ENCODE peak calls at places on chromosomes 2 and 18, in seven cellular contexts. K is GM23338, N is H9, I is fibroblast of lung, Z is hepatocyte, C is SK-N-SH, O is OCI-LY7. L is an unnamed sample. For H3K79me2, the result is how much of the 10 kb centered on the place peaks cover.

GRCh38 chr2:100554788-100555407 is 7.9 kb upstream of the PDCL3 start:
- DNase-seq in K (no peak), N (no peak), Z (no peak), I (no peak), C (no peak), O (no peak), L (peak)

GRCh38 chr2:45860136-45861106 is 208.9 kb downstream of the PRKCE start:
- DNase-seq in N (no peak), I (peak), O (no peak), K (peak), C (peak), Z (peak), L (peak)

GRCh38 chr18:36934884-36935283 is 106.0 kb downstream of the KIAA1328 start:
- DNase-seq in K (no peak), C (no peak), N (no peak), Z (no peak), I (peak), O (no peak), L (no peak)

GRCh38 chr2:96340493-96341414 is 5.2 kb downstream of the NCAPH start:
- DNase-seq in O (no peak), K (no peak), Z (no peak), N (no peak), I (no peak), C (no peak), L (no peak)

GRCh38 chr18:63439334-63439733 is 17.1 kb upstream of the VPS4B start:
- DNase-seq in C (peak), I (peak), Z (peak), O (peak), K (peak), N (peak), L (peak)

GRCh38 chr2:154375625-154376020 is 322.9 kb upstream of the KCNJ3 start:
- DNase-seq in O (peak), Z (peak), N (no peak), C (peak), I (peak), K (peak), L (no peak)

GRCh38 chr2:65037178-65037577 is 19.0 kb upstream of the CEP68 start:
- DNase-seq in C (no peak), K (no peak), Z (no peak), I (no peak), O (no peak), N (no peak), L (no peak)

GRCh38 chr2:15559800-15560403 is 1.2 kb downstream of the NBAS start:
- DNase-seq in N (no peak), O (no peak), C (no peak), Z (no peak), K (no peak), I (no peak), L (no peak)

GRCh38 chr18:77222464-77222863 is 27.2 kb upstream of the GALR1 start:
- DNase-seq in I (no peak), C (no peak), Z (no peak), N (no peak), K (no peak), O (no peak), L (no peak)

GRCh38 chr2:19425419-19425818 is 67.0 kb upstream of the OSR1 start:
- DNase-seq in Z (no peak), I (peak), O (no peak), N (no peak), C (no peak), K (no peak), L (no peak)

DNA sequence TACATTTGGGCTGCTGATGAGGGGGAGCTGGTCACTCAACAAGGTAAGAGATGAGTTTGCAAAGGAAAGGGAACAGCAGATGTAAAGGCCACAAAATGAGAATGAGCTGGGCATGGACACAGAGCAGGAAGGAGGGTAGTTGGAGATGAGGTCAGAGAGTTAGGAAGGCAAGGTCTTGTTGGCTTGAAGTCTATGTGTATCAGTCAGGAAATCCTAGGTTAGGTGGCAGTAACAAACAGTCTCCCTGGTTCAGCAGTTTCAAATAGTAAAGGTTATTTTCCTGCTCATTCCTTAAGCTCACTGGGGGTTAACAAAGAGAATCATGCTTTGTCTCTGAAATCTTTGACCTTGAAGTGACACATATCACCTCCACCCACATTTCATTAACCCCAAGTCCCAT is 58.3 kb upstream of the ARL4C start:
- DNase-seq in K (no peak), I (no peak), N (no peak), C (no peak), Z (no peak), O (no peak), L (no peak)
- H3K79me2 ChIP-seq in K (under half), I (under half), N (under half), C (under half), Z (under half), O (under half), L (under half)

DNA sequence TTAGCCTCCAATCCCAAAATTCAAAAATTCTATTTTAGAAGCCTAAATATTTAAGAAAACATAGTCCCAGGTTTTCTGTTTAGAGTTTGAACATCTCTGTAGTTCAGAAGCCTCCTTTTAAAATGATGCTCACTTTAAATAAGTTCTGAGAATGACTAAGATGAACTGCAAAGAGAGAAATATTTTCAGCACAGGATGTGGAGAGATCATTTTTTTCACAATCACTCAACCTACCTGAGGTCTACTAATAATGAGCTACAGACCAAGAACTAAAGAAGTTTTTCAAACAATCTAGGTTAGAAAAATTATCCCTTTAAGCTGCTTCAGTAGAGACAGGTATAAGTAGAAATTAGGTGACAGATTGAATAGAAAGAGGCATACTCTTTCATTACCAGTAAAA is 185.1 kb upstream of the CYP26B1 start:
- DNase-seq in C (no peak), K (no peak), I (no peak), N (no peak), O (no peak), Z (no peak), L (no peak)
- TF ChIP-seq CTCF in C (no peak), K (no peak), I (no peak), N (no peak), O (no peak), Z (no peak), L (no peak)

GRCh38 chr2:240554767-240555493 is 2.9 kb downstream of the ANKMY1 start:
- DNase-seq in C (no peak), O (no peak), I (no peak), K (no peak), N (no peak), Z (no peak), L (no peak)

GRCh38 chr2:240553956-240554480 is 3.8 kb downstream of the ANKMY1 start:
- DNase-seq in K (no peak), N (no peak), C (no peak), O (no peak), Z (no peak), I (no peak), L (no peak)

GRCh38 chr2:240555541-240556250 is 2.1 kb downstream of the ANKMY1 start:
- DNase-seq in I (no peak), Z (no peak), O (no peak), C (no peak), K (no peak), N (no peak), L (no peak)

GRCh38 chr2:240551288-240551687 is 6.5 kb downstream of the ANKMY1 start:
- DNase-seq in I (no peak), C (no peak), N (no peak), K (no peak), Z (no peak), O (no peak), L (no peak)

DNA sequence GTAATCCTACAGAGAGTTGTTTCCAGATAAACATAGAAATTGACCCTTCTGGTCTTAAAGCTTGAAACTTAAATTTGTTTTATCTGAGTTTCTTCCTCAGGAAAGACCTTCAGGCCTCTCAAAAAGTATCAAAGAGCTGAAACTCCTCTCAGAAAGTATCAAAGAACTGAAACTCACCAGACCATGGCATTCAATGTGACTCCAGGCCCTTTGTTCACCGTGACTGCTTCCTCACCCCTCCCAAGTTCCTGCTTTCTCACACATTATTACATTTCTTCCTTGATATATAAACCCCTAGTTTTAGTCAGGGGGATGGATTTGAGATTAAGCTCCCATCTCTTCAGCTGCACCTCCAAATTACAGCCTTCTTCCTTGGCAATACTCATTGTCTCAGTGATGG is 6.0 kb downstream of the ANKMY1 start:
- DNase-seq in C (no peak), K (no peak), N (no peak), O (peak), I (no peak), Z (no peak), L (no peak)
- H3K79me2 ChIP-seq in C (under half), K (under half), N (under half), O (under half), I (under half), Z (under half), L (under half)

GRCh38 chr2:57205241-57205640 is 841.4 kb upstream of the VRK2 start:
- DNase-seq in Z (no peak), C (no peak), O (no peak), N (no peak), I (no peak), K (no peak), L (no peak)

GRCh38 chr2:57207191-57207590 is 839.4 kb upstream of the VRK2 start:
- DNase-seq in N (no peak), C (no peak), Z (no peak), I (peak), K (no peak), O (no peak), L (no peak)

GRCh38 chr2:57209799-57210198 is 836.8 kb upstream of the VRK2 start:
- DNase-seq in N (no peak), I (no peak), C (no peak), K (no peak), Z (no peak), O (no peak), L (no peak)

GRCh38 chr2:57210855-57211254 is 835.8 kb upstream of the VRK2 start:
- DNase-seq in Z (no peak), K (no peak), I (no peak), O (no peak), C (no peak), N (no peak), L (no peak)
- TF ChIP-seq CTCF in Z (no peak), K (no peak), I (no peak), O (no peak), C (no peak), N (no peak), L (no peak)

DNA sequence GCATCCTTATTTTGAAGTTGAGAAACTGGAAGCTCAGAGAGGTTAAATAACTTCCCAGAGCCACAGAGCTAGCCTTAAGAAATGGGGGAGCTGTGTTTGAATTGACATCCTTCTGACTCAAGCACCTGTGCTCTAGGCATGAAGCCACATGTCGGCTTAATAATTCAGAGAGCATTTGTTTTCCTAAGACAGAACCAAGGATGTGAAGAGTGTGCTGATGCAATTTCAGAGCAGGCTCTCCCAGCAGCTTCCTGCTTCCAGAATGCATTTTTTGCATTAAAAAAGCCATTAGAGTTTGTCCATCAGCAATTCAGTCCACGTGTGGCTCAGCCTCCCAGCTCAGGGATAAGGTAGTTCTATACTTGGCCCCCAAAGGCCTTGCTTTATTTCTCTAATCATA is 37.7 kb downstream of the DOCK10 start:
- DNase-seq in I (peak), K (no peak), O (no peak), N (no peak), Z (no peak), C (no peak), L (no peak)
- H3K79me2 ChIP-seq in I (under half), K (under half), O (under half), N (under half), Z (under half), C (half or more), L (half or more)

GRCh38 chr2:231926180-231926741 is at the start of gene NPPC:
- DNase-seq in I (peak), N (peak), O (no peak), C (peak), Z (peak), K (peak), L (peak)
- TF ChIP-seq CTCF in I (no peak), N (peak), O (peak), C (peak), Z (peak), K (peak), L (peak)

DNA sequence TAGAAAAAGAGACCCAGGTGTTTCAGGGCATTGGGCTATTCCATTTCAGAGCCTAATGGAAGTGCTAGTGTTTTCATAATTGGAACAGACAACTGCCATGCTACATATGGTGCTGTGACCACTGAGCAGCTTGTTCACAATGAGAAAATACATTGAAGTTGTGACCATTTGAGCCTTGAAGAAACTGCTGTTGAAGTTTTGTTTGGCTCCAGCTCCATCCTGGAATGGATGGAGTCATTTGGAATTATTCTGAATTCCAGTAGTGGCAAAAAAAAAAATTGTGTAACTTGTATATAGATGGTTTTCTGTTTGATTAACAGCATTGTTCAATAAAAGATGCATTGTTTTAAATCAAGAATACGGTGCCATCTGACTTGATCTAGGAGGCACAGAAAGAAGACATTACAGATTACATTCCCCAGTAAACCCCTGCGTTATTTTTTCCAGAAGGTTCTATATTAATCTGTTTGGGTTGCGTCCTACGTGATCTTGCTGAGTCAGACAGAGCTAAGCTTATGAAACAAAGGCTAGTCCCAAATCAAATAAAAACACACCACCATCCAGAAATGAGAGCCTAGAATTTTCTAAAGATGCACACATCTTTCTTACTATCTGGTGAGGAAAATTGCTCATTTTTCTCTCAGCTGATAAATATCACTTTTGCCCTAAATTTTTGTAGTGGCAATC is 19.2 kb downstream of the FMNL2 start:
- DNase-seq in K (no peak), Z (no peak), O (no peak), I (no peak), C (no peak), N (no peak), L (no peak)
- H3K79me2 ChIP-seq in K (half or more), Z (half or more), O (under half), I (under half), C (under half), N (under half), L (under half)

DNA sequence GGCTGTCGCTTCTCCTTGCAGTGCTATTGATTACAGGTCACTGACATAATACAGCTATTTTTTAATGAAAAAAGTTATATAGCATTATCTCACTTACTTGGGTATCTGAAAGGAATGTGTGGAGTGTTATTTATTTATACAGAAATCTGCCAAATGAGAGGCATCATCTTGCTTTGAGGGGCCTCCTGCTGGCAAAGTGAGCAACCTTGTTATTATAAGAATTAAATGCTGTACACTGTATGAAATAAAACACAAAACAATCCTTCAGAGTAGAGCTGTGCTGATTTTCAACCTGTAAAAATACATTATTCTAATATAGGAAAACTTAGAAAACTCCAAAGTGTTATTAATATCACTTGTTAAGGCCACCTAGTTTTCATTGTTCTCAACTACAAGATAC is 20.9 kb downstream of the ERBB4 start:
- DNase-seq in K (no peak), O (no peak), C (no peak), I (no peak), N (no peak), Z (no peak), L (no peak)
- TF ChIP-seq CTCF in K (no peak), O (no peak), C (no peak), I (no peak), N (no peak), Z (no peak), L (no peak)

GRCh38 chr2:20648831-20649230 is 2.1 kb downstream of the HS1BP3 start:
- DNase-seq in K (no peak), C (no peak), O (no peak), Z (no peak), N (no peak), I (no peak), L (no peak)
- H3K79me2 ChIP-seq in K (under half), C (under half), O (under half), Z (under half), N (under half), I (under half), L (under half)

GRCh38 chr2:156088598-156088997 is 243.9 kb downstream of the NR4A2 start:
- DNase-seq in N (no peak), Z (no peak), O (no peak), C (no peak), K (no peak), I (no peak), L (no peak)

GRCh38 chr2:156087875-156088274 is 244.6 kb downstream of the NR4A2 start:
- DNase-seq in N (no peak), Z (no peak), K (no peak), O (no peak), C (no peak), I (no peak), L (no peak)

GRCh38 chr2:156079845-156080244 is 252.7 kb downstream of the NR4A2 start:
- DNase-seq in C (no peak), K (no peak), Z (no peak), O (no peak), I (no peak), N (no peak), L (no peak)

GRCh38 chr2:156083707-156084494 is 248.6 kb downstream of the NR4A2 start:
- DNase-seq in O (no peak), Z (no peak), N (no peak), I (no peak), C (no peak), K (no peak), L (no peak)
- TF ChIP-seq CTCF in O (no peak), Z (no peak), N (no peak), I (no peak), C (no peak), K (no peak), L (no peak)

L was measured in DND-41.